ENCODE peak calls at places on chromosomes 13 and 19, in four cellular contexts. O is HFFc6, S is mesothelial cell of epicardium, Q is HuH-7. L is an unnamed sample.

GRCh38 chr13:77969299-77969698 is 50.7 kb upstream of the EDNRB start:
- DNase-seq in O (no peak), S (no peak), Q (peak; percentile 3), L (no peak)

GRCh38 chr19:55493052-55493649 is 4.9 kb downstream of the SSC5D start:
- DNase-seq in O (peak; percentile 45), S (no peak), Q (no peak), L (no peak)

GRCh38 chr13:111204438-111205177 is 89.5 kb downstream of the ARHGEF7 start:
- DNase-seq in O (peak; percentile 45), S (peak; percentile 63), Q (peak; percentile 42), L (peak; percentile 73)

GRCh38 chr19:55809381-55810058 is 22.3 kb downstream of the NLRP11 start:
- DNase-seq in O (peak; percentile 9), S (no peak), Q (peak; percentile 61), L (no peak)

GRCh38 chr19:21084343-21084742 is 2.3 kb downstream of the ZNF714 start:
- DNase-seq in O (peak; percentile 10), S (no peak), Q (no peak), L (peak; percentile 19)

GRCh38 chr13:33730147-33730546 is 87.8 kb upstream of the RFC3 start:
- DNase-seq in O (no peak), S (no peak), Q (no peak), L (no peak)

GRCh38 chr13:73299787-73300186 is 241.0 kb downstream of the KLF5 start:
- DNase-seq in O (no peak), S (no peak), Q (no peak), L (no peak)

GRCh38 chr13:40509876-40510275 is 156.6 kb downstream of the FOXO1 start:
- DNase-seq in O (no peak), S (no peak), Q (no peak), L (no peak)

GRCh38 chr19:12346896-12347295 is 13.5 kb upstream of the ZNF563 start:
- DNase-seq in O (no peak), S (no peak), Q (no peak), L (no peak)

GRCh38 chr13:48400820-48401219 is 12.1 kb downstream of the LPAR6 start:
- DNase-seq in O (peak; percentile 84), S (no peak), Q (no peak), L (peak; percentile 44)

GRCh38 chr13:99356216-99357089 is 49.3 kb upstream of the GPR183 start:
- DNase-seq in O (no peak), S (no peak), Q (no peak), L (peak; percentile 65)

GRCh38 chr19:54165222-54165621 is 5.7 kb upstream of the LENG1 start:
- DNase-seq in O (no peak), S (no peak), Q (no peak), L (no peak)

GRCh38 chr13:27770809-27771208 is 21.5 kb upstream of the GSX1 start:
- DNase-seq in O (peak; percentile 32), S (no peak), Q (peak; percentile 62), L (peak; percentile 29)

GRCh38 chr13:68176486-68176885 is 946.4 kb upstream of the PCDH9 start:
- DNase-seq in O (no peak), S (no peak), Q (no peak), L (peak; percentile 6)

GRCh38 chr13:33639640-33640080 is 178.3 kb upstream of the RFC3 start:
- DNase-seq in O (no peak), S (no peak), Q (no peak), L (no peak)

GRCh38 chr19:18440421-18440877 is 2.5 kb upstream of the ISYNA1 start:
- DNase-seq in O (no peak), S (no peak), Q (peak; percentile 86), L (peak; percentile 21)

GRCh38 chr19:51777570-51778460 is 16.8 kb downstream of the FPR2 start:
- DNase-seq in O (peak; percentile 67), S (peak; percentile 54), Q (peak; percentile 54), L (peak; percentile 80)

GRCh38 chr13:34931572-34931971 is 10.5 kb upstream of the NBEA start:
- DNase-seq in O (no peak), S (no peak), Q (no peak), L (no peak)

GRCh38 chr13:43331676-43332075 is 308.3 kb downstream of the DNAJC15 start:
- DNase-seq in O (no peak), S (no peak), Q (no peak), L (no peak)

GRCh38 chr19:54160948-54161347 is 1.4 kb upstream of the LENG1 start:
- DNase-seq in O (no peak), S (no peak), Q (no peak), L (no peak)

GRCh38 chr13:27170521-27171243 is 929 bp downstream of the USP12 start:
- DNase-seq in O (peak; percentile 26), S (peak; percentile 71), Q (peak; percentile 30), L (peak; percentile 8)

GRCh38 chr19:18167975-18168645 is 5.5 kb upstream of the IFI30 start:
- DNase-seq in O (peak; percentile 24), S (no peak), Q (peak; percentile 85), L (peak; percentile 85)

GRCh38 chr13:84668637-84669036 is 786.4 kb upstream of the SLITRK1 start:
- DNase-seq in O (no peak), S (no peak), Q (no peak), L (no peak)

GRCh38 chr19:39590265-39590664 is 12.1 kb upstream of the LGALS13 start:
- DNase-seq in O (no peak), S (peak; percentile 39), Q (no peak), L (no peak)

GRCh38 chr13:20161951-20162300 is 1.1 kb upstream of the GJA3 start:
- DNase-seq in O (no peak), S (no peak), Q (no peak), L (no peak)

GRCh38 chr13:91133941-91134772 is 213.3 kb upstream of the MIR17HG start:
- DNase-seq in O (peak; percentile 47), S (no peak), Q (peak; percentile 2), L (peak; percentile 47)

GRCh38 chr13:80000679-80001509 is 340.0 kb downstream of the SPRY2 start:
- DNase-seq in O (peak; percentile 17), S (no peak), Q (no peak), L (no peak)

GRCh38 chr19:47704024-47704423 is 9.2 kb upstream of the EHD2 start:
- DNase-seq in O (peak; percentile 3), S (no peak), Q (no peak), L (no peak)

GRCh38 chr13:41463823-41464602 is 6.7 kb downstream of the RGCC start:
- DNase-seq in O (no peak), S (no peak), Q (no peak), L (no peak)

GRCh38 chr13:48009298-48009697 is 8.2 kb upstream of the SUCLA2 start:
- DNase-seq in O (peak; percentile 59), S (no peak), Q (no peak), L (peak; percentile 83)

GRCh38 chr13:108437496-108437895 is 168.0 kb downstream of the TNFSF13B start:
- DNase-seq in O (no peak), S (no peak), Q (no peak), L (no peak)

GRCh38 chr13:32940601-32941000 is 75.6 kb upstream of the KL start:
- DNase-seq in O (no peak), S (no peak), Q (no peak), L (no peak)

GRCh38 chr13:103430368-103430767 is 364.2 kb upstream of the SLC10A2 start:
- DNase-seq in O (no peak), S (no peak), Q (no peak), L (no peak)

GRCh38 chr13:34035676-34036325 is 217.9 kb downstream of the RFC3 start:
- DNase-seq in O (peak; percentile 46), S (no peak), Q (no peak), L (peak; percentile 21)